ENCODE peak calls at places on chromosomes 6 and 20, in six cellular contexts. C, M, V, B, U and W are unnamed samples.

GRCh38 chr6:14396826-14397517 is 279.4 kb downstream of the CD83 start:
- DNase-seq in U (peak; percentile 26), M (peak; percentile 46), V (peak; percentile 42), B (no peak), C (peak; percentile 11), W (peak; percentile 79)

GRCh38 chr20:20265210-20265609 is 102.7 kb upstream of the INSM1 start:
- DNase-seq in C (no peak), B (no peak), M (no peak), V (no peak), U (no peak), W (no peak)

GRCh38 chr6:163438298-163438939 is 23.9 kb downstream of the QKI start:
- DNase-seq in V (no peak), C (no peak), B (no peak), M (no peak), U (no peak), W (no peak)

GRCh38 chr6:85620308-85620707 is 22.4 kb downstream of the SYNCRIP start:
- DNase-seq in C (no peak), M (no peak), U (no peak), B (no peak), V (no peak), W (no peak)

GRCh38 chr6:40380271-40380670 is 206.9 kb downstream of the LRFN2 start:
- DNase-seq in C (no peak), B (no peak), U (no peak), V (peak; percentile 91), M (no peak), W (no peak)

GRCh38 chr6:142683688-142684087 is 261.3 kb downstream of the HIVEP2 start:
- DNase-seq in V (no peak), B (no peak), C (no peak), M (no peak), U (no peak), W (no peak)

GRCh38 chr6:154919806-154920205 is 75.3 kb upstream of the TIAM2 start:
- DNase-seq in C (no peak), V (no peak), M (no peak), U (no peak), B (no peak), W (no peak)

GRCh38 chr6:108966855-108967755 is 118.9 kb downstream of the ARMC2 start:
- DNase-seq in C (no peak), M (peak; percentile 74), B (peak; percentile 67), U (no peak), V (no peak), W (peak; percentile 26)

GRCh38 chr6:13848553-13849150 is 34.3 kb upstream of the MCUR1 start:
- DNase-seq in B (no peak), V (peak; percentile 80), C (no peak), M (no peak), U (no peak), W (no peak)

GRCh38 chr6:135976585-135976984 is 125.1 kb downstream of the PDE7B start:
- DNase-seq in V (no peak), B (no peak), M (no peak), C (no peak), U (no peak), W (no peak)

GRCh38 chr6:118675225-118675624 is 23.8 kb upstream of the CEP85L start:
- DNase-seq in U (no peak), C (no peak), M (no peak), B (no peak), V (peak; percentile 8), W (no peak)

GRCh38 chr6:140921366-140922226 is 1211.1 kb upstream of the GJE1 start:
- DNase-seq in M (no peak), B (no peak), C (no peak), U (peak; percentile 19), V (no peak), W (peak; percentile 2)

GRCh38 chr6:38808039-38808438 is 92.9 kb downstream of the DNAH8 start:
- DNase-seq in M (no peak), C (no peak), V (no peak), B (no peak), U (no peak), W (no peak)

GRCh38 chr20:59825944-59826759 is 107.3 kb downstream of the SYCP2 start:
- DNase-seq in B (no peak), C (no peak), V (peak; percentile 89), U (peak; percentile 93), M (peak; percentile 90), W (no peak)

GRCh38 chr6:124676033-124676432 is 286.2 kb upstream of the RNF217 start:
- DNase-seq in U (no peak), B (no peak), V (no peak), C (no peak), M (no peak), W (no peak)

GRCh38 chr6:2733324-2733723 is 17.4 kb downstream of the MYLK4 start:
- DNase-seq in C (peak; percentile 40), V (no peak), M (peak; percentile 87), U (peak; percentile 47), B (peak; percentile 73), W (no peak)

GRCh38 chr20:2101057-2101934 is at the start of gene STK35:
- DNase-seq in M (peak; percentile 87), U (peak; percentile 85), V (no peak), C (peak; percentile 72), B (no peak), W (peak; percentile 78)

GRCh38 chr20:2101935-2102584 is 433 bp downstream of the STK35 start:
- DNase-seq in V (peak; percentile 97), U (peak; percentile 91), B (peak; percentile 93), M (peak; percentile 89), C (peak; percentile 83), W (peak; percentile 83)

GRCh38 chr20:2104236-2104635 is 2.6 kb downstream of the STK35 start:
- DNase-seq in B (no peak), C (no peak), M (no peak), V (no peak), U (no peak), W (no peak)

GRCh38 chr20:2103454-2104153 is 2.0 kb downstream of the STK35 start:
- DNase-seq in B (no peak), U (no peak), V (no peak), C (no peak), M (no peak), W (no peak)

DNA sequence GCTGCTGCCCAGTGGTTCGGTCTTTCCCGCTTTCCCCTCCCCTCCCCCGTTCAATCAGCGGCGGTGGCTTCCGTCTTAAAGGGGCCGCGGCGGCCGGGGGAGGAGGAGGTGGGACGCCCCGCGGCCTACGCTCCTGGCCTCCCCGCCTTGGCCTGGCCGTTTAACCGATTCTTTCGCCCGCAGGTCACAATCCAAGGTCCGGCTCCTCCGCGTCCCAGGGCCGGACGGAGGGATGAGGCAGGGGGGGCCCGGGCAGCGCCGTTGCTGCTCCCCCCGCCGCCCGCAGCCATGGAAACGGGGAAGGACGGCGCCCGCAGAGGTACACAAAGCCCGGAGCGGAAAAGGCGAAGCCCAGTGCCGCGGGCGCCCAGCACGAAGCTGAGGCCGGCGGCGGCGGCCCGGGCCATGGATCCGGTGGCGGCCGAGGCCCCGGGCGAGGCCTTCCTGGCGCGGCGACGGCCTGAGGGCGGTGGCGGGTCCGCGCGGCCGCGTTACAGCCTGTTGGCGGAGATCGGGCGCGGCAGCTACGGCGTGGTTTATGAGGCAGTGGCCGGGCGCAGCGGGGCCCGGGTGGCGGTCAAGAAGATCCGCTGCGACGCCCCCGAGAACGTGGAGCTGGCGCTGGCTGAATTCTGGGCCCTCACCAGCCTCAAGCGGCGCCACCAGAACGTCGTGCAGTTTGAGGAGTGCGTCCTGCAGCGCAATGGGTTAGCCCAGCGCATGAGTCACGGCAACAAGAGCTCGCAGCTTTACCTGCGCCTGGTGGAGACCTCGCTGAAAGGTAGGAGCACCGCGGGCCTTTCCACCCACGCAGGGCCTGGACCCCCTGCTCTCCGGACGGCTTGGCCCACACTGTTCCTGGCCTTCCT is 1.2 kb downstream of the STK35 start:
- DNase-seq in U (peak; percentile 87), V (peak; percentile 98), B (peak; percentile 91), M (peak; percentile 88), C (peak; percentile 88), W (peak; percentile 76)
- TF ChIP-seq POLR2A in U (peak; percentile 91), V (peak; percentile 92), B (peak; percentile 62), M (peak; percentile 70), C (peak; percentile 56), W (peak; percentile 75)

DNA sequence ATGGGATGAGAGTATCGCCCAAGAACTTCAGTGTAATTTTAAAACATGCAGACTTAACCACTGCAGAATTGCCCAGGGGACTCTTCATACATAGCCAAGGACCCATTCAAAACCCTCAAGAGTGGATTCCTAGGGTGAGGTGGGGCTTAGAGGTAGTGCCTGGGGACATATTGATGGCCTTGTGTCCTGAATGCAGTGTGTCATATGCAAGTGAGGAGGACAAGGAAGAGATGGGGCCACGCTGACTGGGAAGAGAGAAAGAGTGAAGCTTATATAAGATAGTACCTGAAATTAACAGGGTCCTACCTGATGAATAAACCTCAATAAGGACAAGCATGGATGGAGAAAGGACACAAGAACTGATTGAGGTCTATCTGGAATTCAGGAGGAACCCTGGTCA is 13.9 kb downstream of the MYL9 start:
- DNase-seq in B (no peak), M (no peak), U (no peak), C (no peak), V (no peak), W (no peak)
- TF ChIP-seq POLR2A in B (no peak), M (no peak), U (no peak), C (no peak), V (no peak), W (no peak)

GRCh38 chr6:49653438-49653837 is 16.8 kb upstream of the RHAG start:
- DNase-seq in V (no peak), B (no peak), U (no peak), M (no peak), C (no peak), W (no peak)
- TF ChIP-seq POLR2A in V (no peak), B (no peak), U (no peak), M (no peak), C (no peak), W (no peak)

GRCh38 chr6:37698264-37699137 is 818 bp upstream of the MDGA1 start:
- DNase-seq in V (no peak), B (peak; percentile 44), C (peak; percentile 52), U (peak; percentile 33), M (no peak), W (peak; percentile 70)

GRCh38 chr6:37695857-37696219 is 1.8 kb downstream of the MDGA1 start:
- DNase-seq in C (no peak), B (no peak), M (no peak), U (no peak), V (no peak), W (no peak)

GRCh38 chr6:37696220-37696840 is 1.4 kb downstream of the MDGA1 start:
- DNase-seq in U (no peak), M (no peak), V (no peak), C (peak; percentile 42), B (no peak), W (no peak)

GRCh38 chr6:37695273-37695672 is 2.4 kb downstream of the MDGA1 start:
- DNase-seq in C (no peak), U (no peak), M (no peak), V (no peak), B (no peak), W (no peak)

DNA sequence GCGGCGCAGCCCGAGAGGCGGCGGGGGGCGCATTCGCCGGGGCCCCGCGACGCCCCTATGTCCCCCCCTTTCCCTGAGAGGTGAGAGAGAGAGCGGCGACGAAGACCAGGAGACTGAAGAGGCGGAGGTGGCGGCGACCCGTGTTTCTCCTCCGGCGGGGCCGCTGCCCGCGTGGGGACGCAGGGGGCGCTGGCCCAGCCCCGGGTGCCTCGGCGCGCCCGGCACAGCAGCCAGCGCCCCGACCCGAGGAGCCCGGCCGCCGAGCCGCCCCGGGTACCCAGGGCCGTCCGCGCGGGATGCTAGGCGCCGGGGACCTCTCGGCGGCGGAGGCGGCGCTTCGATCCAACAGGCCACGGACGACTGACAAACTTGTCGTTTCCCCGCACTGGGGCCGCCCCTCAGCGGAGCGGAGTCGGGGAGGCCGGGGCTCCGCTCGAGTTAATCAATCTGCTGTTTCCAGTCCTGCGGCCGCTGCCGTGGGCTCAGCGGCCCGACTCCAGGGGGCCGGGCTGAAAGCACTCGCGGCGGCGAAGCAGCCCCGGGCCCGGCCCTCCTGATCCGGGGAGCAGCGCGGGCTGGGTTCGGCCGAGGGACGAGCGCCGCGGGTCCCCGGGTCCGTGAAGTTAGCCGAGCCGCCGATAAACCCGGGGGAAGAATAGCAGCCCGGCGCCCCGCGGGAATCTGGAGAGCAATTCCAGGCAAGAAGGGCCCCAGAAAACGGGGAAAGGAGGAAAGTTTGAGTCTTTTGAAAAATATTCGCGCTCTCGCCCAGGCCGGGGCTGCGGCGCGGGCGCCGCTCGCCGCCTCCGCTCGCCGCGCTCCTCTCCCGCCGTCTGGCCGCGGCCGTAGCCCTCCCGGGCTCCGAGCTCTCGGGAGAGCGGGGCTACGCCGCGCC is 595 bp downstream of the MDGA1 start:
- DNase-seq in V (no peak), C (peak; percentile 46), B (peak; percentile 36), M (no peak), U (no peak), W (peak; percentile 62)
- TF ChIP-seq POLR2A in V (no peak), C (no peak), B (no peak), M (no peak), U (no peak), W (no peak)